ENCODE peak calls at places on chromosomes 5 and 9, in five cellular contexts. L, V, Q, Y and F are unnamed samples.

GRCh38 chr5:168234133-168234532 is 57.3 kb upstream of the WWC1 start:
- DNase-seq in L (no peak), V (no peak), Q (no peak), Y (no peak), F (no peak)

GRCh38 chr9:136607334-136607919 is 55.3 kb upstream of the EGFL7 start:
- DNase-seq in L (peak), V (no peak), Q (no peak), Y (no peak), F (no peak)

GRCh38 chr9:12719431-12719830 is 26.2 kb downstream of the TYRP1 start:
- DNase-seq in L (no peak), V (peak), Q (no peak), Y (no peak), F (peak)

GRCh38 chr5:123617561-123617960 is 105.6 kb downstream of the CSNK1G3 start:
- DNase-seq in L (no peak), V (peak), Q (no peak), Y (no peak), F (no peak)

GRCh38 chr5:7419846-7420245 is 23.9 kb downstream of the ADCY2 start:
- DNase-seq in L (no peak), V (no peak), Q (no peak), Y (no peak), F (no peak)

GRCh38 chr9:98503867-98504800 is 204.6 kb downstream of the GABBR2 start:
- DNase-seq in L (no peak), V (no peak), Q (no peak), Y (no peak), F (no peak)

GRCh38 chr9:806285-807156 is 35.0 kb upstream of the DMRT1 start:
- DNase-seq in L (no peak), V (peak), Q (peak), Y (peak), F (peak)

GRCh38 chr5:582936-583635 is 29.1 kb upstream of the CEP72 start:
- DNase-seq in L (no peak), V (no peak), Q (no peak), Y (no peak), F (no peak)

GRCh38 chr5:129856325-129856724 is 47.9 kb upstream of the CHSY3 start:
- DNase-seq in L (no peak), V (no peak), Q (no peak), Y (no peak), F (no peak)

GRCh38 chr9:105881654-105882349 is 187.5 kb downstream of the TMEM38B start:
- DNase-seq in L (peak), V (peak), Q (peak), Y (peak), F (peak)

GRCh38 chr9:85420750-85421149 is 321.0 kb downstream of the AGTPBP1 start:
- DNase-seq in L (no peak), V (no peak), Q (no peak), Y (no peak), F (no peak)

GRCh38 chr9:13786131-13786530 is 506.6 kb upstream of the MPDZ start:
- DNase-seq in L (no peak), V (no peak), Q (no peak), Y (no peak), F (no peak)

DNA sequence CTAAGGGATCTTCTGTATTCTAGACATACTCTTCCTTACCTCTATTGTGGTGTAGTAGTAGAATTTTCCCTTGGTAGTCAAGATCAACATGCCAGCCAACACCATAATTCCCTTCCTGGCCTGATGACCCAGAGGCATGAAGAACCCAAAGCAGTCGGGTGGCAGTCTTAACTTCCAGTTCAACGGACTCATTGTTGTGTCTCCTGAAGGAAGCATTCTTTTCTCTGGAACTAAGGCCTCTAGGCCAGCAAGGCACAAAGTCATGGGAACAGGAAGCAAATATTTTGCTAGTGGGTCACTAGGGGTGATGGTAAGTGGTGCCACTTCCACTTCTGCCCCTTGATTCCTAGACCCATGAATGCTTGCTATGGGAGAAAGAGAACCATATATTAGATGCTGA is 55.2 kb upstream of the DAPK1 start:
- DNase-seq in L (no peak), V (peak), Q (no peak), Y (no peak), F (no peak)
- TF ChIP-seq MYC in L (no peak), V (no peak), Q (no peak), Y (no peak), F (no peak)

DNA sequence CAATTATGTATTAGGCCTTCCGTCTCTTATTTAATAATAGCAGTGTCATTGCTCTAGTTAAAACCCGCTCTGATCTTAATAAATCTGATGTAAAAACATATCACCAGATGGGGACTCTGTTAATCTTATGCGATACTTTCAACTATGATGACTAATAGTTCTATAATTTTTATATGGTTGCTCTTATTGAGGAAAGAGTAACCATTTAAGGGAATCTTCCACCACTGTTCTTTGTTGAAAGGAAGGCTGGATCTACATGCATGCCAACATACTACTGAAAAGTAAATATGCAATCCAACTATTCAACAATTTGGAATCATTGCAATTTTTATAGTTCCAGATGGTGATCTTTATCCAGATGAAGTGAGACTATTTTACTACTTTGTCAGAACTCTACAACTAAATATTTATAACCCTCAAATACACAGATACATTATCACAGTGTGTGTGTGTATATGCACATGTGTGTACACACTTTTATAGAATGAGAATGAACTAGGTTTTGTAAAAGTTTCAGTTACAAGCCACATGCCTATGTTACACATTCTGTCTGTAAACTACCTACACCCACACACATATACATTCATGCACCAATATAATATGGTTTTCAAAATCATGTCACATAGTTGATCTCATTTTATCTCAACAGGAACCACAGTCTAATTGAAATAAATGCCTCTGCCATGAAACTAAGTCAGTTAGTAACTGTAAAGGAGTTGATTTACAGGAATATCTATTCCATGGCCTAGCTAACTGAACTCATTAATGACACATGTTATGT is 646.9 kb downstream of the PDE4D start:
- DNase-seq in L (no peak), V (no peak), Q (no peak), Y (no peak), F (no peak)
- H3K27ac ChIP-seq in L (no peak), V (no peak), Q (no peak), Y (peak), F (no peak)

DNA sequence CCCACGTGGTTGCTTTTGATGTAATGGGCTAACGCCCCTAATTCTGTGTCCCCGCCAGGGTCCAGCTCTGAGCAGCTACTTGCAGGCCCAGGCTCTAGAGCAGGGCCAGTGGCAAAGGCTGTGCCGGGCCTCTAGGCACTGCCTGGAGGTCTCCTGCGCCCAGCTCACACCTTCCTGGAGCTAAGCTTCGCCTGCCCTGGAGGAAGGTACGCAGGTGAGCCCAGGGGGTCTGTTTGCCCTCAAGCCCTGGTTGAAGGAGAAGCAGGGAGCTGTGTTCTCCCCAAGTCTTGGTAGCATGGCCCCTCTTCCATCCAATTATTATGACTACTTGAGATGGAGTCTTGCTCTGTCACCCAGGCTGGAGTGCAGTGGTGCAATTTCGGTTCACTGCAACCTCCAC is 5.2 kb upstream of the LMX1B start:
- DNase-seq in L (no peak), V (no peak), Q (no peak), Y (no peak), F (no peak)
- TF ChIP-seq MYC in L (no peak), V (no peak), Q (no peak), Y (no peak), F (no peak)

GRCh38 chr5:95864456-95864855 is 41.9 kb upstream of the GLRX start:
- DNase-seq in L (no peak), V (no peak), Q (no peak), Y (no peak), F (no peak)

GRCh38 chr5:95864944-95865504 is 42.5 kb upstream of the GLRX start:
- DNase-seq in L (no peak), V (peak), Q (no peak), Y (no peak), F (no peak)

GRCh38 chr5:95863383-95863757 is 40.8 kb upstream of the GLRX start:
- DNase-seq in L (no peak), V (peak), Q (no peak), Y (no peak), F (no peak)

GRCh38 chr5:95870105-95870672 is 47.7 kb upstream of the GLRX start:
- DNase-seq in L (no peak), V (peak), Q (peak), Y (no peak), F (peak)

DNA sequence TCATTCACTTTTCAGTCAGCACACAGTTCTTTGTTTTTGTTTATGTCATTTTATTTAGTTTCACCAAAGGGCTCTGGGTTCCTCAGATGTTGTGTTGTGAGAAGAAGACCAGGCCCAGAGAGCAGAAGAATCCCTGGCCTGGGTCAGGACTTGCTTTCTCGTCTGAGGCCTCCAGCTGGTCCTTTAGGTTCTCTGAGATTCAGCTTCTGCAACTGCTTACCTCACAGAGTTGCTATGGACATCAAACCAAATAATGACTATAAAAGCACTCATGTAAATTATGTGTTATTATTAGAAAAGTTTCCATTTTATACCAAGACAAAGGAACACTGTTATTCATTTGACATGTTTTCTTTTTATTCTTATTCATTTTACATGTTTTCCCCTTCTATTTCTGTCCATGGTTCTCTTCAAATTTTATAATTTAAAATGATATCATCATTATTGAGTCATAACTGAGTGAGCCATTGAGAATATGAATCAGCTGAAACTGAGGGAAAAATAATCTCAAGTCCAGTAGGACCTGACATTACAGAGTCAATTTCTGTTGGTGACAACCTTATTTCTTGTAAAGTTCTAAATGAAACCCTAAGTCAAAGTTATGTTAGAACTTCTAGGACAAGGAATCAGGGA is 44.0 kb upstream of the GLRX start:
- DNase-seq in L (no peak), V (no peak), Q (no peak), Y (no peak), F (no peak)
- H3K27ac ChIP-seq in L (no peak), V (peak), Q (no peak), Y (no peak), F (no peak)

DNA sequence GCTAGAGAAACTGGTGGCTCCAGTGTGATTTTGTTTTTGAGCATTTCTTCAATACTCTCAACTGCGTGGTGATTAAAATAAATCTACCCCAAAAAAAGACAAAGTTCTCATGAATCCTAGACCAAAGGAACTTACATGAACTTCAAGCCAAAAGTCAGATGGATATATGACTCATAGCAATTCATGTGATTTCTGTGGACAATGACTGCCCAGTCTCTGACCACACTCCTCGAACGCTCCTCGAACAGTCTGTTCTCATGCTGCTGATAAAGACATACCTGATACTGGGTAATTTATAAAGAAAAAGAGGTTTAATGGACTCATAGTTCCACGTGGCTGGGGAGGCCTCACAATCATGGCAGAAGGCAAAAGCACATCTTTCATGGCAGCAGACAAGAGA is 46.4 kb upstream of the CEP78 start:
- DNase-seq in L (no peak), V (no peak), Q (no peak), Y (no peak), F (no peak)
- TF ChIP-seq MYC in L (no peak), V (no peak), Q (no peak), Y (no peak), F (no peak)

DNA sequence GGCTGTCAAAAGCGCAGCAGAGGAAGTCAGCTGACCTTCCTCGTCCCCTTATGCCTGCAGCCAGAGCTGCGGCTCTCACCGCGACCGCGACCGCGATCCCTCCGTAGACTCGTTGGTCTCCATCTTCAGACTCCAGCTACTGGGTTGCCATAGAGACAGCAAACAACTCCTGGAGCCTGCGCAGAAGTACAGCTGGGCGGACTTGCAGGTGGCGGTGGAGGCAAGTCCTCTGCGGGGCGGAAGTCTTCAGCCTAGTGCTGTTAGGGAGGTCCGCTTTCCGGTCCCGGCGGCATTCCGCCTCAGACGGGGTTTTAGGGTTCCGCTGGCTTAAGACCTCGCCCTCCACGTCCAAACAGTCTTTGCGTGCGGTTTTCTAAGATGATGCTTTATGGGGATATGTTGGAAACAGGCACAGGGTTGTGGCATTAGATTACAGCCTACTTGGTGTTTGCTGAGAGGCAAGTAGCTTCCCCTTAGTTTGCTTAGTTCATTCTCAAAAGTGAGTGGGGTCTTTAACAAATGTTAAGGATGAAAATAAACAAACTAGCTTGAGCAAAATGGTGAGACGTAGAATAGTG is at the start of gene SPAG8:
- DNase-seq in L (peak), V (peak), Q (peak), Y (peak), F (peak)
- H3K27ac ChIP-seq in L (peak), V (peak), Q (peak), Y (peak), F (peak)

GRCh38 chr5:135600971-135601381 is 22.2 kb upstream of the CXCL14 start:
- DNase-seq in L (no peak), V (no peak), Q (no peak), Y (no peak), F (no peak)

GRCh38 chr5:135601466-135601865 is 22.7 kb upstream of the CXCL14 start:
- DNase-seq in L (no peak), V (no peak), Q (no peak), Y (no peak), F (no peak)

GRCh38 chr5:135604046-135604445 is 25.3 kb upstream of the CXCL14 start:
- DNase-seq in L (no peak), V (no peak), Q (no peak), Y (no peak), F (no peak)

GRCh38 chr5:135605221-135605620 is 26.4 kb upstream of the CXCL14 start:
- DNase-seq in L (no peak), V (no peak), Q (no peak), Y (no peak), F (no peak)

GRCh38 chr5:135602882-135603721 is 24.3 kb upstream of the CXCL14 start:
- DNase-seq in L (no peak), V (no peak), Q (no peak), Y (no peak), F (no peak)
- TF ChIP-seq MYC in L (no peak), V (no peak), Q (no peak), Y (no peak), F (no peak)